ENCODE peak calls at places on chromosomes 2 and 18, in nine cellular contexts. C is heart left ventricle; Z is right lobe of liver; R is CD8-positive, alpha-beta T cell; G is cardiac muscle cell; O is psoas muscle; S is Panc1; V is GM23248; D is right cardiac atrium. U is an unnamed sample.

GRCh38 chr2:20615466-20616241 is 35.2 kb downstream of the HS1BP3 start:
- DNase-seq in C (peak; percentile 61), Z (peak; percentile 54), R (no peak), G (no peak), O (peak; percentile 85), S (no peak), V (no peak), D (peak; percentile 70), U (peak; percentile 47)

GRCh38 chr2:126879348-126880261 is 19.1 kb upstream of the TEX51 start:
- DNase-seq in C (peak; percentile 5), Z (peak; percentile 9), R (peak; percentile 4), G (no peak), O (no peak), S (no peak), V (no peak), D (no peak), U (peak; percentile 21)

GRCh38 chr2:163552758-163553157 is 183.1 kb downstream of the FIGN start:
- DNase-seq in C (no peak), Z (no peak), R (no peak), G (no peak), O (no peak), S (no peak), V (no peak), D (no peak), U (no peak)

GRCh38 chr2:11639503-11639902 is 30.5 kb downstream of the NTSR2 start:
- DNase-seq in C (no peak), Z (no peak), R (no peak), G (no peak), O (no peak), S (no peak), V (no peak), D (no peak), U (no peak)

GRCh38 chr2:43539991-43540860 is 55.6 kb downstream of the THADA start:
- DNase-seq in C (peak; percentile 26), Z (peak; percentile 84), R (no peak), G (no peak), O (peak; percentile 77), S (no peak), V (peak; percentile 98), D (peak; percentile 73), U (peak; percentile 92)

GRCh38 chr2:28619213-28620196 is 123.6 kb downstream of the PLB1 start:
- DNase-seq in C (no peak), Z (no peak), R (no peak), G (no peak), O (peak; percentile 42), S (no peak), V (no peak), D (no peak), U (peak; percentile 67)

GRCh38 chr2:180742809-180743208 is 237.6 kb upstream of the UBE2E3 start:
- DNase-seq in C (no peak), Z (no peak), R (no peak), G (no peak), O (no peak), S (peak; percentile 67), V (peak; percentile 71), D (no peak), U (no peak)

GRCh38 chr2:25230626-25231311 is 62.4 kb upstream of the POMC start:
- DNase-seq in C (no peak), Z (no peak), R (no peak), G (peak; percentile 56), O (no peak), S (no peak), V (no peak), D (no peak), U (no peak)

GRCh38 chr18:48946329-48946835 is 4.4 kb downstream of the SMAD7 start:
- DNase-seq in C (no peak), Z (no peak), R (no peak), G (no peak), O (no peak), S (no peak), V (peak; percentile 77), D (no peak), U (no peak)

GRCh38 chr2:112023707-112024106 is 31.4 kb upstream of the TMEM87B start:
- DNase-seq in C (no peak), Z (no peak), R (no peak), G (no peak), O (no peak), S (no peak), V (no peak), D (no peak), U (no peak)

GRCh38 chr2:65383571-65384488 is 48.6 kb downstream of the SPRED2 start:
- DNase-seq in C (peak; percentile 34), Z (no peak), R (no peak), G (no peak), O (no peak), S (no peak), V (no peak), D (no peak), U (no peak)

GRCh38 chr2:9095690-9096089 is 92.2 kb upstream of the MBOAT2 start:
- DNase-seq in C (peak; percentile 71), Z (peak; percentile 60), R (no peak), G (peak; percentile 31), O (no peak), S (no peak), V (peak; percentile 50), D (peak; percentile 88), U (peak; percentile 84)

GRCh38 chr18:10316778-10317177 is 137.7 kb upstream of the APCDD1 start:
- DNase-seq in C (no peak), Z (no peak), R (no peak), G (no peak), O (no peak), S (no peak), V (no peak), D (no peak), U (no peak)

GRCh38 chr18:21686282-21687105 is 18.1 kb downstream of the ABHD3 start:
- DNase-seq in C (no peak), Z (no peak), R (no peak), G (peak; percentile 17), O (no peak), S (no peak), V (peak; percentile 6), D (no peak), U (no peak)

DNA sequence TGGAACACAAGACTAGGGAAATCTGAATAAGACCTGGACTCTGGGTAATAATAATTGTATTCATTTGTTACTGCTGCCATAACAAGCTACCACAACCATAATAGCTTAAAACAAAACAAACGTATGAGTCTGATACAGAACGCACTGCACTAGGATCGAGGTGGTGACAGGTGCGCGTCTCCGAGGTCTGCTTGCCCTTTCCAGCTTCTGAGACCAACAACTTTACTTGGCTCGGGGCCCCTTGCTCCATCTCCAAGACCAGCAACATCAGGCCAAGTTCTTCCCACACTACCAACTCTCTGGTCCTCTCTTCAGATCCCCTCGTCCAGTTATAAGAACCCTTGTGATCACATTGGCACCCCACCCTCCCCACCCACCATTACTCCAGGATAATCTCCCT is 42.8 kb downstream of the TBC1D8 start:
- DNase-seq in C (no peak), Z (no peak), R (no peak), G (no peak), O (peak; percentile 77), S (no peak), V (no peak), D (no peak), U (no peak)
- H3K4me1 ChIP-seq in C (peaks cover 48% of the 10 kb centered on the region), Z (no peaks in the 10 kb centered on the region), R (no peaks in the 10 kb centered on the region), G (peaks cover 34% of the 10 kb centered on the region), O (peaks cover 80% of the 10 kb centered on the region), S (peaks cover 96% of the 10 kb centered on the region), V (peaks cover 7% of the 10 kb centered on the region), D (peaks cover 34% of the 10 kb centered on the region), U (peaks cover 37% of the 10 kb centered on the region)

DNA sequence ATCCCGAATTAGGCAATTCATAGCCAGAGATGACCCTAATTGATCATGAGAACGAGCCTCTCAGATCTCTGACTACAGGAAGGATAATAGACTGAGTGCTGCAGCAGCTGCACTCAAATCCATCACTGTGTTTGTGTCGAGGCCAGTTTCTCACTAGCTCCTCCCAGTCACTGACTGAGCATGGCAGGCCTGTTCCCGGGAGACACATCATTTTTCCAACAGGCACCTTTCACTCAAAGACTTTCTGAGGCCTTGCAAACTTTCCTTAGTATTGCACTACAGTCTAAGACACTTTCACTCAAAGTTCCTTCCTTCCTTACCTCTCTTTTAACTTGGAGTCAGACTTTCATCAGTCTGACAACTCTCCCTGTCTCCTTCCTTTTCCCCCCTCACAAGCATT is 13.7 kb downstream of the SOS1 start:
- DNase-seq in C (no peak), Z (no peak), R (no peak), G (peak; percentile 17), O (no peak), S (no peak), V (no peak), D (no peak), U (no peak)
- H3K4me1 ChIP-seq in C (no peaks in the 10 kb centered on the region), Z (no peaks in the 10 kb centered on the region), R (peaks cover 21% of the 10 kb centered on the region), G (peaks cover 10% of the 10 kb centered on the region), O (peaks cover 14% of the 10 kb centered on the region), S (peaks cover 4% of the 10 kb centered on the region), V (no peaks in the 10 kb centered on the region), D (peaks cover 7% of the 10 kb centered on the region), U (peaks cover 44% of the 10 kb centered on the region)

GRCh38 chr2:66574701-66575624 is 140.0 kb downstream of the MEIS1 start:
- DNase-seq in C (peak; percentile 68), Z (peak; percentile 65), R (no peak), G (peak; percentile 91), O (peak; percentile 65), S (no peak), V (peak; percentile 90), D (peak; percentile 78), U (no peak)
- H3K4me1 ChIP-seq in C (peaks cover 16% of the 10 kb centered on the region), Z (no peaks in the 10 kb centered on the region), R (peaks cover 5% of the 10 kb centered on the region), G (peaks cover 41% of the 10 kb centered on the region), O (peaks cover 15% of the 10 kb centered on the region), S (peaks cover 23% of the 10 kb centered on the region), V (peaks cover 2% of the 10 kb centered on the region), D (no peaks in the 10 kb centered on the region), U (peaks cover 22% of the 10 kb centered on the region)

GRCh38 chr18:57443247-57443646 is 8.1 kb downstream of the ONECUT2 start:
- DNase-seq in C (no peak), Z (no peak), R (no peak), G (no peak), O (no peak), S (no peak), V (no peak), D (no peak), U (no peak)
- H3K4me1 ChIP-seq in C (peaks cover 10% of the 10 kb centered on the region), Z (no peaks in the 10 kb centered on the region), R (peaks cover 18% of the 10 kb centered on the region), G (peaks cover 5% of the 10 kb centered on the region), O (peaks cover 21% of the 10 kb centered on the region), S (no peaks in the 10 kb centered on the region), V (peaks cover 2% of the 10 kb centered on the region), D (peaks cover 2% of the 10 kb centered on the region), U (peaks cover 30% of the 10 kb centered on the region)

DNA sequence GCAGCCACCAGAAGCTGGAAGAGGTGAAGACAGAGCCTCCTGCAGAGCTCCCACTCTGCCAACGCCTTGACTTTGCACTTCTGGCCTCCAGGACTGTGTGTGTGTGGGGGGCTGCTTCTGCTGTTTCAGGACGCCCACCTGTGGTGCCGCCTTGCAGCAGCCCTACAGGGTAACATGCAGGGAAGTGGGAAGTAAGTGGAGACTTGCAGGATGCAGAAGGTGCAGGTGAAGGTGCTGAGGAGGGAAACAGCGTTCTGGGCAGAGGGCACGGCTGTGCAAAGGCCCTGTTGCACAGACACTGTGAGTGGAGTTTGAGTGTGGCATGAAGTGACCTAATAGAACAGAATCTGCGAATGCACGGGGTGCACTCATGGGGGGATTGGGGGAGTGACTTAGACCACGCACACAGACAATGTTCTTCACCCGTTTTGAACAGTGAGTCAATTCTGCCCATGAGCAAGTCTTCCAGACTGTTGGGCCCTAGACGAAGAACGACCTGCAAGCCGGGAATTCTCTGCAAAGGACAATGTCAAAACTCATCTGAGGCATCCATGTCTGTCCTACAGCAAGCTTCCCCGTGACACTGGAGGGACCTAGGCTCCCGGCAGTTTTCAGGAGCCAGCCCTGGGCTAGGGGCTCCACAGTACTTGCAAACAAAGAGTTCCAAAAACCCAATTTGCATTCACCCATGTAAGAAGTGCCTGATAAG is 19.1 kb downstream of the MBP start:
- DNase-seq in C (peak; percentile 15), Z (peak; percentile 43), R (peak; percentile 46), G (no peak), O (peak; percentile 30), S (no peak), V (no peak), D (peak; percentile 21), U (peak; percentile 48)
- H3K4me1 ChIP-seq in C (peaks cover 21% of the 10 kb centered on the region), Z (no peaks in the 10 kb centered on the region), R (peaks cover 72% of the 10 kb centered on the region), G (no peaks in the 10 kb centered on the region), O (peaks cover 50% of the 10 kb centered on the region), S (peaks cover 87% of the 10 kb centered on the region), V (peaks cover 17% of the 10 kb centered on the region), D (peaks cover 12% of the 10 kb centered on the region), U (peaks cover 20% of the 10 kb centered on the region)

U was measured in tibial artery.